ENCODE peak calls at places on chromosomes 13 and 19, in six cellular contexts. R, Q, U, P, A and J are unnamed samples.

GRCh38 chr13:61146158-61146557 is 269.5 kb downstream of the PCDH20 start:
- DNase-seq in R (no peak), Q (no peak), U (no peak), P (no peak), A (no peak), J (no peak)

GRCh38 chr19:18464646-18465045 is 26.7 kb upstream of the ISYNA1 start:
- DNase-seq in R (no peak), Q (peak; percentile 59), U (peak; percentile 98), P (no peak), A (no peak), J (no peak)

GRCh38 chr13:98242403-98242802 is 65.3 kb upstream of the RNF113B start:
- DNase-seq in R (no peak), Q (no peak), U (no peak), P (no peak), A (no peak), J (no peak)

GRCh38 chr19:58038688-58039204 is 4.9 kb downstream of the ZSCAN1 start:
- DNase-seq in R (no peak), Q (no peak), U (no peak), P (no peak), A (no peak), J (no peak)

GRCh38 chr19:5985098-5985783 is 7.3 kb upstream of the RANBP3 start:
- DNase-seq in R (no peak), Q (no peak), U (peak; percentile 38), P (no peak), A (no peak), J (no peak)

GRCh38 chr13:34926513-34926912 is 15.6 kb upstream of the NBEA start:
- DNase-seq in R (no peak), Q (no peak), U (peak; percentile 67), P (no peak), A (no peak), J (no peak)

GRCh38 chr13:26280295-26280694 is 26.4 kb downstream of the CDK8 start:
- DNase-seq in R (no peak), Q (no peak), U (peak; percentile 9), P (no peak), A (no peak), J (no peak)

GRCh38 chr13:48265217-48265815 is 32.3 kb downstream of the ITM2B start:
- DNase-seq in R (no peak), Q (no peak), U (no peak), P (no peak), A (no peak), J (no peak)